ENCODE peak calls at places on chromosomes 4 and X, in seven cellular contexts. C is KBM-7; M is neural crest cell; L is stimulated activated CD4-positive, alpha-beta T cell treated with anti-CD3 and anti-CD28 coated beads, Interleukin-12 subunit alpha, Interleukin-12 subunit beta, amount 100 ng/mL, for 48 hours; E is AG08396; Y is AG09309; R is CD8-positive, alpha-beta memory T cell. F is an unnamed sample.

GRCh38 chr4:177562859-177563258 is 120.6 kb upstream of the AGA start:
- DNase-seq in Y (no peak), E (no peak), M (no peak), L (no peak), C (no peak), R (no peak), F (no peak)

GRCh38 chr4:78171482-78171881 is 114.4 kb downstream of the FRAS1 start:
- DNase-seq in R (no peak), Y (no peak), E (no peak), C (no peak), M (no peak), L (no peak), F (no peak)

GRCh38 chr4:25481648-25482047 is 104.6 kb downstream of the ANAPC4 start:
- DNase-seq in E (no peak), L (no peak), C (no peak), R (no peak), M (no peak), Y (no peak), F (no peak)

GRCh38 chrX:107715331-107716044 is 60.1 kb downstream of the TSC22D3 start:
- DNase-seq in C (no peak), L (no peak), R (peak), M (no peak), E (peak), Y (no peak), F (no peak)

GRCh38 chrX:72306085-72306801 is 529 bp upstream of the CITED1 start:
- DNase-seq in M (no peak), Y (no peak), E (no peak), R (no peak), L (no peak), C (no peak), F (no peak)

GRCh38 chr4:3851211-3851610 is 85.0 kb downstream of the ADRA2C start:
- DNase-seq in E (no peak), R (no peak), M (no peak), L (no peak), C (no peak), Y (peak), F (no peak)

GRCh38 chr4:188154668-188155423 is 15.6 kb downstream of the TRIML1 start:
- DNase-seq in C (no peak), M (no peak), L (no peak), Y (no peak), E (no peak), R (no peak), F (no peak)

GRCh38 chr4:566508-567295 is 9.4 kb downstream of the TMEM271 start:
- DNase-seq in C (no peak), E (peak), R (no peak), L (no peak), Y (no peak), M (no peak), F (no peak)

GRCh38 chr4:89373396-89373795 is 65.8 kb upstream of the GPRIN3 start:
- DNase-seq in M (no peak), R (no peak), E (no peak), Y (no peak), C (no peak), L (no peak), F (no peak)

GRCh38 chrX:38379088-38379487 is 26.7 kb downstream of the OTC start:
- DNase-seq in L (no peak), R (no peak), C (no peak), M (no peak), Y (no peak), E (no peak), F (no peak)

GRCh38 chrX:151359931-151360871 is 36.8 kb upstream of the VMA21 start:
- DNase-seq in L (peak), R (peak), C (peak), Y (no peak), M (peak), E (peak), F (no peak)

GRCh38 chr4:15729910-15730533 is 27.2 kb downstream of the BST1 start:
- DNase-seq in C (peak), R (peak), E (peak), M (no peak), L (no peak), Y (no peak), F (no peak)

GRCh38 chrX:125004799-125005198 is 314.9 kb upstream of the TEX13C start:
- DNase-seq in Y (no peak), M (no peak), R (no peak), L (no peak), C (no peak), E (no peak), F (no peak)

GRCh38 chr4:142778908-142779307 is 67.2 kb downstream of the INPP4B start:
- DNase-seq in R (no peak), L (no peak), Y (no peak), M (no peak), C (no peak), E (no peak), F (no peak)

GRCh38 chr4:68592673-68593072 is 16.6 kb upstream of the UGT2B17 start:
- DNase-seq in Y (no peak), L (no peak), M (no peak), E (no peak), C (no peak), R (no peak), F (no peak)

GRCh38 chrX:3651272-3651671 is 62.2 kb downstream of the PRKX start:
- DNase-seq in L (no peak), C (peak), M (peak), E (peak), R (peak), Y (no peak), F (no peak)

GRCh38 chrX:136199365-136199764 is 51.8 kb downstream of the MAP7D3 start:
- DNase-seq in Y (no peak), C (no peak), L (no peak), M (no peak), E (no peak), R (no peak), F (no peak)

GRCh38 chr4:95165926-95166524 is 382.7 kb downstream of the UNC5C start:
- DNase-seq in E (peak), Y (peak), M (peak), C (peak), L (no peak), R (peak), F (peak)

GRCh38 chrX:129659861-129660260 is 5.1 kb upstream of the APLN start:
- DNase-seq in L (no peak), M (no peak), E (no peak), Y (no peak), R (no peak), C (no peak), F (no peak)

GRCh38 chr4:86055898-86056297 is 304.0 kb downstream of the MAPK10 start:
- DNase-seq in Y (no peak), L (no peak), R (no peak), M (no peak), C (no peak), E (no peak), F (no peak)

GRCh38 chrX:117053260-117053659 is 590.5 kb upstream of the CT83 start:
- DNase-seq in M (no peak), R (no peak), L (no peak), C (no peak), Y (no peak), E (no peak), F (no peak)

F was measured in epithelial cell of prostate.